ENCODE peak calls at places on chromosomes 16 and 17, in ten cellular contexts. M, F, I, N, C, U, X, B, Q and S are unnamed samples.

GRCh38 chr17:45224671-45225050 is 3.0 kb downstream of the FMNL1 start:
- DNase-seq in M (no peak), F (no peak), I (peak; percentile 58), N (no peak), C (no peak), U (no peak), X (no peak), B (no peak), Q (no peak), S (no peak)

GRCh38 chr17:29180051-29180787 is at the start of gene MYO18A:
- DNase-seq in M (peak; percentile 63), F (peak; percentile 60), I (peak; percentile 73), N (peak; percentile 82), C (peak; percentile 79), U (peak; percentile 87), X (peak; percentile 78), B (peak; percentile 76), Q (peak; percentile 85), S (peak; percentile 89)

GRCh38 chr17:10512856-10513255 is 5.5 kb downstream of the MYH1 start:
- DNase-seq in M (no peak), F (no peak), I (no peak), N (no peak), C (peak; percentile 1), U (no peak), X (no peak), B (no peak), Q (no peak), S (no peak)

GRCh38 chr16:47008174-47008573 is 34.7 kb upstream of the DNAJA2 start:
- DNase-seq in M (no peak), F (no peak), I (no peak), N (no peak), C (no peak), U (no peak), X (no peak), B (no peak), Q (no peak), S (no peak)

GRCh38 chr17:64081802-64082799 is 47.8 kb downstream of the ERN1 start:
- DNase-seq in M (no peak), F (no peak), I (no peak), N (no peak), C (peak; percentile 92), U (no peak), X (no peak), B (peak; percentile 98), Q (no peak), S (no peak)

GRCh38 chr16:71303938-71304337 is 14.7 kb upstream of the CMTR2 start:
- DNase-seq in M (no peak), F (no peak), I (no peak), N (no peak), C (no peak), U (no peak), X (no peak), B (peak; percentile 62), Q (no peak), S (no peak)

GRCh38 chr17:46028374-46028773 is 29.3 kb downstream of the STH start:
- DNase-seq in M (no peak), F (no peak), I (no peak), N (no peak), C (no peak), U (no peak), X (no peak), B (no peak), Q (no peak), S (no peak)

GRCh38 chr17:76480676-76481075 is 13.3 kb downstream of the AANAT start:
- DNase-seq in M (no peak), F (no peak), I (peak; percentile 25), N (no peak), C (no peak), U (no peak), X (no peak), B (no peak), Q (no peak), S (no peak)

GRCh38 chr16:4743217-4743897 is 9.0 kb downstream of the DNAAF8 start:
- DNase-seq in M (no peak), F (no peak), I (no peak), N (no peak), C (no peak), U (no peak), X (no peak), B (no peak), Q (no peak), S (peak; percentile 43)

GRCh38 chr17:72125742-72126141 is 4.9 kb downstream of the SOX9 start:
- DNase-seq in M (no peak), F (no peak), I (no peak), N (no peak), C (peak; percentile 13), U (no peak), X (no peak), B (peak; percentile 59), Q (no peak), S (no peak)

GRCh38 chr17:35449371-35449931 is 885 bp upstream of the SLFN13 start:
- DNase-seq in M (no peak), F (no peak), I (no peak), N (no peak), C (peak; percentile 3), U (peak; percentile 60), X (peak; percentile 16), B (no peak), Q (peak; percentile 30), S (peak; percentile 25)
- H3K4me3 ChIP-seq in M (peak overlapping the region; percentile 19), F (peak overlapping the region; percentile 40), I (no peak overlapping the region), N (no peak overlapping the region), C (peak overlapping the region; percentile 81), U (peak overlapping the region; percentile 67), X (peak overlapping the region; percentile 10), B (no peak overlapping the region), Q (peak overlapping the region; percentile 66), S (peak overlapping the region; percentile 66)

GRCh38 chr17:62875296-62875695 is 67.2 kb upstream of the MARCHF10 start:
- DNase-seq in M (no peak), F (no peak), I (no peak), N (peak; percentile 13), C (no peak), U (no peak), X (no peak), B (no peak), Q (no peak), S (no peak)

GRCh38 chr17:62880120-62880519 is 72.0 kb upstream of the MARCHF10 start:
- DNase-seq in M (no peak), F (no peak), I (no peak), N (no peak), C (no peak), U (no peak), X (no peak), B (no peak), Q (no peak), S (no peak)

GRCh38 chr17:62871291-62871690 is 63.2 kb upstream of the MARCHF10 start:
- DNase-seq in M (no peak), F (no peak), I (no peak), N (no peak), C (no peak), U (no peak), X (no peak), B (no peak), Q (no peak), S (no peak)

GRCh38 chr17:62876664-62877411 is 68.7 kb upstream of the MARCHF10 start:
- DNase-seq in M (no peak), F (no peak), I (no peak), N (no peak), C (no peak), U (no peak), X (no peak), B (peak; percentile 83), Q (no peak), S (no peak)

GRCh38 chr17:62876063-62876462 is 67.9 kb upstream of the MARCHF10 start:
- DNase-seq in M (no peak), F (no peak), I (no peak), N (no peak), C (no peak), U (no peak), X (no peak), B (peak; percentile 52), Q (no peak), S (no peak)
- H3K4me1 ChIP-seq in M (no peaks in the 10 kb centered on the region), F (no peaks in the 10 kb centered on the region), I (no peaks in the 10 kb centered on the region), N (no peaks in the 10 kb centered on the region), C (no peaks in the 10 kb centered on the region), U (no peaks in the 10 kb centered on the region), X (no peaks in the 10 kb centered on the region), B (peaks cover 24% of the 10 kb centered on the region), Q (no peaks in the 10 kb centered on the region), S (no peaks in the 10 kb centered on the region)

GRCh38 chr16:74522160-74522559 is 84.8 kb downstream of the GLG1 start:
- DNase-seq in M (no peak), F (no peak), I (no peak), N (no peak), C (no peak), U (no peak), X (no peak), B (no peak), Q (no peak), S (no peak)
- H3K27ac ChIP-seq in M (no peak overlapping the region), F (no peak overlapping the region), I (no peak overlapping the region), N (no peak overlapping the region), C (peak overlapping the region; percentile 48), U (no peak overlapping the region), X (no peak overlapping the region), B (no peak overlapping the region), Q (no peak overlapping the region), S (no peak overlapping the region)

GRCh38 chr17:57415737-57416354 is 159.5 kb downstream of the MSI2 start:
- DNase-seq in M (peak; percentile 34), F (no peak), I (no peak), N (no peak), C (no peak), U (no peak), X (no peak), B (no peak), Q (no peak), S (no peak)

GRCh38 chr17:57412520-57413096 is 156.3 kb downstream of the MSI2 start:
- DNase-seq in M (no peak), F (no peak), I (no peak), N (no peak), C (no peak), U (no peak), X (no peak), B (no peak), Q (no peak), S (no peak)

GRCh38 chr17:57418463-57419246 is 162.3 kb downstream of the MSI2 start:
- DNase-seq in M (no peak), F (no peak), I (no peak), N (no peak), C (no peak), U (no peak), X (no peak), B (no peak), Q (no peak), S (no peak)

GRCh38 chr17:57410169-57410568 is 153.8 kb downstream of the MSI2 start:
- DNase-seq in M (no peak), F (no peak), I (no peak), N (no peak), C (peak; percentile 44), U (no peak), X (no peak), B (no peak), Q (no peak), S (no peak)

DNA sequence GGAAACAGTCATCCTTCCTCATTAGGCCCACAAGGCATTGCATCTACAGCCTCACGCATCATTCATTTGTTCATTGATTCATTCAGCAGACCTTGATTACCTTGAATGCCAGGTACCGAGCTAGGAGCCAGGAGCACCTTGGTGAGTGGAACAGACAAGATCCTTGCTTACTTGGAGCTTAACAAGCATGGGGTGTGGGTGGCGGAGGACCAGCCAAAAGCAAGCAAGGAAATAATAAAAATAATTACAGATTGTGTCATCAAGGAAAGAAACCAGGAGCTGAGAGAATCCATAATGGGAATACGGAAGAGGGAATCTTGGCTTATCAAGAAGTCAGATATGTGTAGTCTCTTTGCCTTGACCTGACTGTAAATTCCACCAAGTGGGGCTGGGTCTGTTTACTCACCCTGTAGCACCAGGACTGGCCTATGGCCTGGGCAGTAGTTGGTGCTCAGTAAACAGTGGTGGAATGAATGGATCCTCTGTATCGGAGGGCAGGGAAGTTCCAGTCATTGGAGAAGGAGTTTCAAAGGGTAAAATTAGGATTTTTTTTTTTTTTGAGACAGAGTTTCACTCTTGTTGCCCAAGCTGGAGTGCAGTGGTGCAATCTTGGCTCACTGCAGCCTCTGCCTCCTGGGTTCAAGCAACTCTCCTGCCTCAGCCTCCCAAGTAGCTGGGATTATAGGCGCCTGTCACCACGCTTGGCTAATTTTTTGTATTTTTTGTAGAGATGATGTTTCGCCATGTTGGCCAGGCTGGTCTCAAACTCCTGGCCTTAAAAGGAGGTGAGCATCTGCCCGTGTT is 157.7 kb downstream of the MSI2 start:
- DNase-seq in M (no peak), F (no peak), I (no peak), N (no peak), C (no peak), U (no peak), X (no peak), B (peak; percentile 71), Q (no peak), S (no peak)
- H3K4me3 ChIP-seq in M (no peak overlapping the region), F (no peak overlapping the region), I (no peak overlapping the region), N (no peak overlapping the region), C (no peak overlapping the region), U (no peak overlapping the region), X (no peak overlapping the region), B (no peak overlapping the region), Q (no peak overlapping the region), S (no peak overlapping the region)